ENCODE peak calls at places on chromosomes 1 and 21, in four cellular contexts. One of them, this sample, is unnamed.

GRCh38 chr1:115377411-115377810 is 39.4 kb upstream of the NGF start:
- DNase-seq in cardiac muscle cell: no peak
- DNase-seq in fibroblast of mammary gland: peak
- DNase-seq in foreskin fibroblast: peak
- DNase-seq in this sample: no peak

GRCh38 chr1:59046134-59046533 is 250.8 kb upstream of the FGGY start:
- DNase-seq in cardiac muscle cell: no peak
- DNase-seq in fibroblast of mammary gland: peak
- DNase-seq in foreskin fibroblast: peak
- DNase-seq in this sample: no peak

GRCh38 chr1:67228791-67229190 is 62.5 kb downstream of the IL23R start:
- DNase-seq in cardiac muscle cell: no peak
- DNase-seq in fibroblast of mammary gland: no peak
- DNase-seq in foreskin fibroblast: no peak
- DNase-seq in this sample: no peak

GRCh38 chr1:193766329-193766728 is 579.9 kb upstream of the B3GALT2 start:
- DNase-seq in cardiac muscle cell: no peak
- DNase-seq in fibroblast of mammary gland: no peak
- DNase-seq in foreskin fibroblast: no peak
- DNase-seq in this sample: no peak

GRCh38 chr1:226520640-226521355 is 27.8 kb upstream of the STUM start:
- DNase-seq in cardiac muscle cell: peak
- DNase-seq in fibroblast of mammary gland: no peak
- DNase-seq in foreskin fibroblast: no peak
- DNase-seq in this sample: no peak

GRCh38 chr1:230109871-230110667 is 43.0 kb downstream of the GALNT2 start:
- DNase-seq in cardiac muscle cell: no peak
- DNase-seq in fibroblast of mammary gland: no peak
- DNase-seq in foreskin fibroblast: no peak
- DNase-seq in this sample: no peak

GRCh38 chr1:152112101-152112884 is 3.0 kb downstream of the TCHH start:
- DNase-seq in cardiac muscle cell: no peak
- DNase-seq in fibroblast of mammary gland: peak
- DNase-seq in foreskin fibroblast: peak
- DNase-seq in this sample: no peak

GRCh38 chr1:229832695-229833094 is 206.6 kb downstream of the URB2 start:
- DNase-seq in cardiac muscle cell: no peak
- DNase-seq in fibroblast of mammary gland: no peak
- DNase-seq in foreskin fibroblast: no peak
- DNase-seq in this sample: no peak

GRCh38 chr1:156461781-156462647 is 38.6 kb downstream of the MEF2D start:
- DNase-seq in cardiac muscle cell: no peak
- DNase-seq in fibroblast of mammary gland: peak
- DNase-seq in foreskin fibroblast: peak
- DNase-seq in this sample: no peak

GRCh38 chr1:216686860-216687545 is 36.2 kb downstream of the ESRRG start:
- DNase-seq in cardiac muscle cell: peak
- DNase-seq in fibroblast of mammary gland: no peak
- DNase-seq in foreskin fibroblast: peak
- DNase-seq in this sample: peak

GRCh38 chr1:163970699-163971098 is 588.3 kb upstream of the PBX1 start:
- DNase-seq in cardiac muscle cell: peak
- DNase-seq in fibroblast of mammary gland: no peak
- DNase-seq in foreskin fibroblast: peak
- DNase-seq in this sample: no peak

GRCh38 chr1:228366851-228367741 is 39.5 kb downstream of the TRIM11 start:
- DNase-seq in cardiac muscle cell: no peak
- DNase-seq in fibroblast of mammary gland: no peak
- DNase-seq in foreskin fibroblast: no peak
- DNase-seq in this sample: no peak

GRCh38 chr1:93977546-93977945 is 68.3 kb upstream of the GCLM start:
- DNase-seq in cardiac muscle cell: no peak
- DNase-seq in fibroblast of mammary gland: peak
- DNase-seq in foreskin fibroblast: peak
- DNase-seq in this sample: peak

GRCh38 chr1:174258148-174258550 is 98.8 kb downstream of the RABGAP1L start:
- DNase-seq in cardiac muscle cell: peak
- DNase-seq in fibroblast of mammary gland: peak
- DNase-seq in foreskin fibroblast: peak
- DNase-seq in this sample: no peak

GRCh38 chr1:185360714-185361113 is 43.7 kb upstream of the IVNS1ABP start:
- DNase-seq in cardiac muscle cell: no peak
- DNase-seq in fibroblast of mammary gland: peak
- DNase-seq in foreskin fibroblast: peak
- DNase-seq in this sample: no peak

GRCh38 chr1:235041201-235041600 is 87.4 kb downstream of the TOMM20 start:
- DNase-seq in cardiac muscle cell: no peak
- DNase-seq in fibroblast of mammary gland: no peak
- DNase-seq in foreskin fibroblast: no peak
- DNase-seq in this sample: no peak

GRCh38 chr1:173476197-173476663 is 905 bp upstream of the PRDX6 start:
- DNase-seq in cardiac muscle cell: no peak
- DNase-seq in fibroblast of mammary gland: no peak
- DNase-seq in foreskin fibroblast: no peak
- DNase-seq in this sample: no peak

GRCh38 chr1:32627596-32628162 is 22.7 kb downstream of the ZBTB8OS start:
- DNase-seq in cardiac muscle cell: no peak
- DNase-seq in fibroblast of mammary gland: no peak
- DNase-seq in foreskin fibroblast: peak
- DNase-seq in this sample: no peak

GRCh38 chr1:156082111-156083091 is at the start of gene MEX3A:
- DNase-seq in cardiac muscle cell: peak
- DNase-seq in fibroblast of mammary gland: peak
- DNase-seq in foreskin fibroblast: peak
- DNase-seq in this sample: no peak

GRCh38 chr1:101914473-101915242 is 82.1 kb downstream of the OLFM3 start:
- DNase-seq in cardiac muscle cell: no peak
- DNase-seq in fibroblast of mammary gland: no peak
- DNase-seq in foreskin fibroblast: no peak
- DNase-seq in this sample: no peak

GRCh38 chr1:110155878-110156522 is 5.7 kb downstream of the SLC6A17 start:
- DNase-seq in cardiac muscle cell: peak
- DNase-seq in fibroblast of mammary gland: peak
- DNase-seq in foreskin fibroblast: peak
- DNase-seq in this sample: peak

GRCh38 chr1:152167835-152168534 is 9.0 kb upstream of the RPTN start:
- DNase-seq in cardiac muscle cell: no peak
- DNase-seq in fibroblast of mammary gland: peak
- DNase-seq in foreskin fibroblast: peak
- DNase-seq in this sample: peak

GRCh38 chr1:57033222-57034019 is 67.6 kb upstream of the C8B start:
- DNase-seq in cardiac muscle cell: no peak
- DNase-seq in fibroblast of mammary gland: no peak
- DNase-seq in foreskin fibroblast: no peak
- DNase-seq in this sample: no peak

GRCh38 chr1:243374412-243374811 is 118.6 kb downstream of the SDCCAG8 start:
- DNase-seq in cardiac muscle cell: no peak
- DNase-seq in fibroblast of mammary gland: no peak
- DNase-seq in foreskin fibroblast: no peak
- DNase-seq in this sample: no peak

GRCh38 chr1:172400073-172400737 is 20.3 kb upstream of the C1orf105 start:
- DNase-seq in cardiac muscle cell: no peak
- DNase-seq in fibroblast of mammary gland: no peak
- DNase-seq in foreskin fibroblast: no peak
- DNase-seq in this sample: no peak

GRCh38 chr1:248841702-248842395 is 3.8 kb downstream of the ZNF672 start:
- DNase-seq in cardiac muscle cell: peak
- DNase-seq in fibroblast of mammary gland: peak
- DNase-seq in foreskin fibroblast: peak
- DNase-seq in this sample: no peak

GRCh38 chr1:167477962-167478361 is 40.4 kb downstream of the CD247 start:
- DNase-seq in cardiac muscle cell: peak
- DNase-seq in fibroblast of mammary gland: no peak
- DNase-seq in foreskin fibroblast: no peak
- DNase-seq in this sample: no peak

GRCh38 chr1:208119225-208119606 is 125.0 kb downstream of the PLXNA2 start:
- DNase-seq in cardiac muscle cell: no peak
- DNase-seq in fibroblast of mammary gland: no peak
- DNase-seq in foreskin fibroblast: no peak
- DNase-seq in this sample: no peak

GRCh38 chr1:208117410-208117809 is 126.8 kb downstream of the PLXNA2 start:
- DNase-seq in cardiac muscle cell: peak
- DNase-seq in fibroblast of mammary gland: no peak
- DNase-seq in foreskin fibroblast: no peak
- DNase-seq in this sample: no peak

GRCh38 chr1:208115924-208116614 is 128.1 kb downstream of the PLXNA2 start:
- DNase-seq in cardiac muscle cell: no peak
- DNase-seq in fibroblast of mammary gland: no peak
- DNase-seq in foreskin fibroblast: no peak
- DNase-seq in this sample: no peak

GRCh38 chr1:208118306-208118705 is 125.9 kb downstream of the PLXNA2 start:
- DNase-seq in cardiac muscle cell: peak
- DNase-seq in fibroblast of mammary gland: no peak
- DNase-seq in foreskin fibroblast: no peak
- DNase-seq in this sample: no peak

GRCh38 chr1:208117817-208118216 is 126.4 kb downstream of the PLXNA2 start:
- DNase-seq in cardiac muscle cell: no peak
- DNase-seq in fibroblast of mammary gland: no peak
- DNase-seq in foreskin fibroblast: no peak
- DNase-seq in this sample: no peak
- H3K4me3 ChIP-seq in cardiac muscle cell: no peak
- H3K4me3 ChIP-seq in fibroblast of mammary gland: no peak
- H3K4me3 ChIP-seq in foreskin fibroblast: no peak
- H3K4me3 ChIP-seq in this sample: no peak

GRCh38 chr21:37371041-37371397 is 4.4 kb downstream of the DYRK1A start:
- DNase-seq in cardiac muscle cell: no peak
- DNase-seq in fibroblast of mammary gland: no peak
- DNase-seq in foreskin fibroblast: no peak
- DNase-seq in this sample: no peak
- H3K4me3 ChIP-seq in cardiac muscle cell: no peak
- H3K4me3 ChIP-seq in fibroblast of mammary gland: no peak
- H3K4me3 ChIP-seq in foreskin fibroblast: peak
- H3K4me3 ChIP-seq in this sample: no peak

GRCh38 chr21:27590271-27590670 is 623.4 kb upstream of the ADAMTS5 start:
- DNase-seq in cardiac muscle cell: no peak
- DNase-seq in fibroblast of mammary gland: peak
- DNase-seq in foreskin fibroblast: peak
- DNase-seq in this sample: peak

GRCh38 chr21:27586326-27586725 is 619.4 kb upstream of the ADAMTS5 start:
- DNase-seq in cardiac muscle cell: no peak
- DNase-seq in fibroblast of mammary gland: no peak
- DNase-seq in foreskin fibroblast: no peak
- DNase-seq in this sample: no peak

GRCh38 chr21:27582946-27583270 is 616.0 kb upstream of the ADAMTS5 start:
- DNase-seq in cardiac muscle cell: no peak
- DNase-seq in fibroblast of mammary gland: peak
- DNase-seq in foreskin fibroblast: no peak
- DNase-seq in this sample: no peak

GRCh38 chr21:27584266-27584665 is 617.4 kb upstream of the ADAMTS5 start:
- DNase-seq in cardiac muscle cell: no peak
- DNase-seq in fibroblast of mammary gland: no peak
- DNase-seq in foreskin fibroblast: no peak
- DNase-seq in this sample: no peak

DNA sequence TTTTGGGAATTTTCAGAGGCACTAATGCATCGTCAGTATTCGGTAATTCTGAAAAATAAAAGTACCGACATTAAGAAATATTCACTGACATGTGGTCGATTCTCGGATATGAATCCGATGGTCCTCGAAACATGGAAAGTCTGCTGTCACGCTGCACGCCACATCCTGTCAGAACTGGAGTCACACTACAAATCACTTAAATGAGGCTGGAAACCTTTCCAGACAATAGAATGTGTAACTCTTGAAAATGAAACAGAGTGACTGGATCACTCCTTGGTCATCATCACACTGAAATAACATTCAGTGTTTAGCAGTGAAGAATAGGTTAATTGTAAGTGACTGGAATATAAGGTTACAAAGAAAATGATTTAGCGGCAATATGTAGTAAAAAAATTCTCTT is 620.1 kb upstream of the ADAMTS5 start:
- DNase-seq in cardiac muscle cell: no peak
- DNase-seq in fibroblast of mammary gland: no peak
- DNase-seq in foreskin fibroblast: no peak
- DNase-seq in this sample: no peak
- H3K4me3 ChIP-seq in cardiac muscle cell: no peak
- H3K4me3 ChIP-seq in fibroblast of mammary gland: no peak
- H3K4me3 ChIP-seq in foreskin fibroblast: peak
- H3K4me3 ChIP-seq in this sample: no peak

GRCh38 chr1:150968491-150968890 is 6.1 kb downstream of the CERS2 start:
- DNase-seq in cardiac muscle cell: no peak
- DNase-seq in fibroblast of mammary gland: no peak
- DNase-seq in foreskin fibroblast: no peak
- DNase-seq in this sample: no peak
- H3K4me3 ChIP-seq in cardiac muscle cell: no peak
- H3K4me3 ChIP-seq in fibroblast of mammary gland: no peak
- H3K4me3 ChIP-seq in foreskin fibroblast: no peak
- H3K4me3 ChIP-seq in this sample: no peak

GRCh38 chr1:77292551-77292950 is 10.7 kb downstream of the AK5 start:
- DNase-seq in cardiac muscle cell: no peak
- DNase-seq in fibroblast of mammary gland: no peak
- DNase-seq in foreskin fibroblast: no peak
- DNase-seq in this sample: no peak

GRCh38 chr1:77287535-77287934 is 5.7 kb downstream of the AK5 start:
- DNase-seq in cardiac muscle cell: no peak
- DNase-seq in fibroblast of mammary gland: no peak
- DNase-seq in foreskin fibroblast: no peak
- DNase-seq in this sample: no peak

GRCh38 chr1:77283701-77284425 is 2.0 kb downstream of the AK5 start:
- DNase-seq in cardiac muscle cell: no peak
- DNase-seq in fibroblast of mammary gland: no peak
- DNase-seq in foreskin fibroblast: peak
- DNase-seq in this sample: no peak

GRCh38 chr1:77290576-77290975 is 8.8 kb downstream of the AK5 start:
- DNase-seq in cardiac muscle cell: no peak
- DNase-seq in fibroblast of mammary gland: no peak
- DNase-seq in foreskin fibroblast: no peak
- DNase-seq in this sample: no peak

GRCh38 chr1:77288275-77288674 is 6.5 kb downstream of the AK5 start:
- DNase-seq in cardiac muscle cell: no peak
- DNase-seq in fibroblast of mammary gland: peak
- DNase-seq in foreskin fibroblast: peak
- DNase-seq in this sample: peak
- H3K4me3 ChIP-seq in cardiac muscle cell: no peak
- H3K4me3 ChIP-seq in fibroblast of mammary gland: no peak
- H3K4me3 ChIP-seq in foreskin fibroblast: no peak
- H3K4me3 ChIP-seq in this sample: no peak

GRCh38 chr1:27770293-27770830 is 2.7 kb upstream of the STX12 start:
- DNase-seq in cardiac muscle cell: no peak
- DNase-seq in fibroblast of mammary gland: no peak
- DNase-seq in foreskin fibroblast: no peak
- DNase-seq in this sample: no peak

GRCh38 chr1:27772581-27772931 is 463 bp upstream of the STX12 start:
- DNase-seq in cardiac muscle cell: no peak
- DNase-seq in fibroblast of mammary gland: no peak
- DNase-seq in foreskin fibroblast: no peak
- DNase-seq in this sample: no peak

GRCh38 chr1:27773732-27774445 is 870 bp downstream of the STX12 start:
- DNase-seq in cardiac muscle cell: no peak
- DNase-seq in fibroblast of mammary gland: peak
- DNase-seq in foreskin fibroblast: peak
- DNase-seq in this sample: no peak

GRCh38 chr1:27772932-27773731 is at the start of gene STX12:
- DNase-seq in cardiac muscle cell: peak
- DNase-seq in fibroblast of mammary gland: peak
- DNase-seq in foreskin fibroblast: peak
- DNase-seq in this sample: peak

GRCh38 chr1:27772071-27772470 is 948 bp upstream of the STX12 start:
- DNase-seq in cardiac muscle cell: no peak
- DNase-seq in fibroblast of mammary gland: peak
- DNase-seq in foreskin fibroblast: no peak
- DNase-seq in this sample: no peak
- H3K4me3 ChIP-seq in cardiac muscle cell: no peak
- H3K4me3 ChIP-seq in fibroblast of mammary gland: peak
- H3K4me3 ChIP-seq in foreskin fibroblast: peak
- H3K4me3 ChIP-seq in this sample: peak